ENCODE peak calls at places on chromosomes 11 and 22, in five cellular contexts. N, U, V, Q and Y are unnamed samples.

GRCh38 chr11:17578958-17579357 is 31.9 kb downstream of the OTOG start:
- DNase-seq in N (peak; percentile 5), Q (no peak), V (no peak), U (no peak), Y (peak; percentile 19)

GRCh38 chr11:106389096-106389495 is 311.6 kb downstream of the AASDHPPT start:
- DNase-seq in U (no peak), V (no peak), Q (no peak), N (no peak), Y (no peak)

GRCh38 chr11:22044126-22044525 is 148.8 kb upstream of the ANO5 start:
- DNase-seq in N (no peak), V (no peak), Q (no peak), U (no peak), Y (no peak)

GRCh38 chr11:1531961-1532586 is 40.0 kb downstream of the DUSP8 start:
- DNase-seq in U (peak; percentile 82), V (peak; percentile 42), N (no peak), Q (no peak), Y (no peak)

GRCh38 chr11:36131719-36132349 is 157.4 kb downstream of the COMMD9 start:
- DNase-seq in N (peak; percentile 67), V (peak; percentile 32), Q (no peak), U (peak; percentile 56), Y (peak; percentile 86)

GRCh38 chr22:26325641-26326040 is 103.4 kb upstream of the ASPHD2 start:
- DNase-seq in V (no peak), U (no peak), Q (no peak), N (no peak), Y (no peak)

GRCh38 chr11:84648413-84648812 is 978.7 kb downstream of the DLG2 start:
- DNase-seq in Q (no peak), U (no peak), V (no peak), N (peak; percentile 44), Y (peak; percentile 72)

GRCh38 chr22:28711820-28712777 is 29.5 kb downstream of the CHEK2 start:
- DNase-seq in N (no peak), U (no peak), V (no peak), Q (no peak), Y (no peak)

GRCh38 chr11:67583319-67584204 is at the start of gene GSTP1:
- DNase-seq in V (peak; percentile 85), N (peak; percentile 86), U (peak; percentile 95), Q (peak; percentile 92), Y (peak; percentile 95)

GRCh38 chr11:2382927-2383822 is 6.1 kb downstream of the CD81 start:
- DNase-seq in V (no peak), Q (peak; percentile 72), U (peak; percentile 84), N (no peak), Y (peak; percentile 70)

GRCh38 chr11:120655589-120655988 is 144.0 kb downstream of the GRIK4 start:
- DNase-seq in Q (no peak), V (no peak), N (no peak), U (no peak), Y (no peak)

GRCh38 chr11:64500176-64501013 is 90.6 kb upstream of the SLC22A12 start:
- DNase-seq in U (no peak), N (no peak), Q (no peak), V (no peak), Y (no peak)

GRCh38 chr22:20239063-20239950 is 28.8 kb downstream of the RTN4R start:
- DNase-seq in U (peak; percentile 63), V (peak; percentile 49), Q (no peak), N (no peak), Y (peak; percentile 67)